ENCODE peak calls at places on chromosomes 7 and 10, in six cellular contexts. A is K562, U is astrocyte, C is NT2/D1, Z is GM23248, Y is colonic mucosa. J is an unnamed sample.
A peak's percentile ranks its signal among the peaks of the same experiment; 100 is the strongest.

GRCh38 chr7:28761485-28761884 is 196.6 kb downstream of the TRIL start:
- DNase-seq in Z (no peak), Y (no peak), U (peak; percentile 11), A (no peak), C (no peak), J (no peak)

GRCh38 chr10:22666287-22667092 is 47.9 kb downstream of the PIP4K2A start:
- DNase-seq in A (peak; percentile 86), C (no peak), Z (no peak), U (no peak), Y (no peak), J (no peak)

GRCh38 chr10:116809528-116810500 is 39.5 kb upstream of the ENO4 start:
- DNase-seq in C (no peak), U (no peak), Z (peak; percentile 33), Y (peak; percentile 23), A (peak; percentile 28), J (peak; percentile 31)

GRCh38 chr10:81920213-81920829 is 45.3 kb downstream of the NRG3 start:
- DNase-seq in A (peak; percentile 19), U (no peak), Y (no peak), C (no peak), Z (no peak), J (no peak)

GRCh38 chr10:49768329-49768728 is 6.2 kb upstream of the OGDHL start:
- DNase-seq in C (no peak), U (no peak), Z (no peak), A (no peak), Y (no peak), J (no peak)

GRCh38 chr7:153432056-153432455 is 620.1 kb upstream of the DPP6 start:
- DNase-seq in Z (no peak), U (no peak), A (no peak), C (peak; percentile 32), Y (no peak), J (no peak)

GRCh38 chr7:27345964-27346363 is 103.4 kb downstream of the EVX1 start:
- DNase-seq in C (no peak), Z (no peak), Y (no peak), U (no peak), A (no peak), J (no peak)

GRCh38 chr10:78719276-78719675 is 349.5 kb upstream of the ZMIZ1 start:
- DNase-seq in A (no peak), U (no peak), Y (no peak), C (no peak), Z (no peak), J (no peak)

GRCh38 chr10:24822557-24822956 is 98.9 kb upstream of the ARHGAP21 start:
- DNase-seq in A (no peak), Y (no peak), C (no peak), Z (peak; percentile 19), U (no peak), J (no peak)

GRCh38 chr7:31100870-31101269 is 48.8 kb downstream of the ADCYAP1R1 start:
- DNase-seq in C (no peak), Y (no peak), U (no peak), A (no peak), Z (no peak), J (no peak)

GRCh38 chr7:9149499-9150082 is 716.2 kb downstream of the NXPH1 start:
- DNase-seq in U (peak; percentile 3), C (no peak), Z (no peak), A (no peak), Y (no peak), J (no peak)
- H3K9ac ChIP-seq in U (no peak overlapping the region), C (no peak overlapping the region), Z (no peak overlapping the region), A (no peak overlapping the region), Y (no peak overlapping the region), J (no peak overlapping the region)

GRCh38 chr10:121627810-121628209 is 29.6 kb upstream of the FGFR2 start:
- DNase-seq in U (peak; percentile 18), C (no peak), Z (peak; percentile 7), A (no peak), Y (no peak), J (no peak)
- H3K9ac ChIP-seq in U (no peak overlapping the region), C (no peak overlapping the region), Z (no peak overlapping the region), A (no peak overlapping the region), Y (no peak overlapping the region), J (no peak overlapping the region)

DNA sequence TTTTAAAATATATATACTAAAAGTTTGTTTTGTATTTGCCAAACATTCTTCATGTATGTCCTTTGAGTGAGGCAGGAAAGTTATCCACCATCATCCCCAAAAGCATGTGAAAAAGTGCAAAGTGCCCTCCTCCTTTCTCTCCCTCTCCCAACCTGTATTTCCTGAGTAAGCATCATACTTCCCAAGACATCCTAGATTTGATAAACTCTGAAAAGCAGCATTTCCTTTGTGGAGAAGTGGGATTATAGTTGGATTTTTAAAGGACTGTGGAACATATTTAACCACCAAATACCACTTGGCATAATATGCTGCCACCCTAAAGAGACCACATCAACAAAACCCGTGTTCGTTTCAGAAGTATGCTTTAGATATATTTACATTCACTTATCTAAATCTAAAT is 36.9 kb downstream of the NET1 start:
- DNase-seq in U (no peak), C (no peak), Z (peak; percentile 28), A (no peak), Y (no peak), J (no peak)
- H3K9ac ChIP-seq in U (peak overlapping the region; percentile 66), C (no peak overlapping the region), Z (peak overlapping the region; percentile 90), A (peak overlapping the region; percentile 82), Y (peak overlapping the region; percentile 78), J (no peak overlapping the region)

DNA sequence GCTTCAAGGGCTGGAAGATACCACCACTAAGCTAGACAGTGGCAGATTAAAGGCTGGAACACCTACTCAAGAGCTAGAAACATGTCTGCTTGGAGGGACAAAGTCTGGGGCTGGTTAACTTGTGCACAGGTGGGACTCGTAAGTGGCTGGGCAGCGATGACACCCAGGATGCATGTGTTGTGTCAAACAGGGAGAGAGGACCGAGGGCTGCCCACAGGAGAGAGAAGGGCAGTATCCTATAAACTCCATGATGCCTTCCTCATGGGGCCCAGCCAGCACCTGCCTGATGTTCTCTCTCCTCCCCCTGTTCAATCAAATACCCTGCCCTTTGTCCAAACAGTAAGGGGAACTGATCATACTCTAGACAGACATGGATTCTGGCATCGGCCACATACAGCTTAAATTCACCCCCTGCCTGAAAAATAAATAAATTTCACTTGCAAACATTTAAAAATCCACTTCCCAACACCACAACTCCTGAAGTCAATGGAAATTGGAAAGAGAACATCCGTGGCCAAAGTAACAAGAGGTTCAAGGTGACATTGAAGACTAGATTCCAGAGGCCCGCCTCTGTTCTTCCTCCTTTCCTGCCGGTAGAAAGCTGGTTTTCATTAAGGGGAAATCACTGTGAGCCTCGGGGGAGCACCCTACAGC is 50.6 kb downstream of the CHST15 start:
- DNase-seq in Y (no peak), C (no peak), Z (no peak), U (no peak), A (no peak), J (no peak)
- H3K9ac ChIP-seq in Y (no peak overlapping the region), C (no peak overlapping the region), Z (no peak overlapping the region), U (no peak overlapping the region), A (no peak overlapping the region), J (no peak overlapping the region)